ENCODE peak calls at places on chromosomes 5 and 9, in nine cellular contexts. K, L, Q, I, E, Y, R, H and A are unnamed samples.

GRCh38 chr9:133509179-133510083 is 15.3 kb downstream of the MYMK start:
- DNase-seq in K (no peak), L (peak), Q (no peak), I (peak), E (no peak), Y (peak), R (no peak), H (no peak), A (peak)

GRCh38 chr5:134647750-134648424 is 698 bp upstream of the SEC24A start:
- DNase-seq in K (no peak), L (peak), Q (peak), I (no peak), E (no peak), Y (no peak), R (peak), H (no peak), A (no peak)

GRCh38 chr5:178246736-178247135 is 14.1 kb upstream of the PHYKPL start:
- DNase-seq in K (no peak), L (no peak), Q (no peak), I (no peak), E (no peak), Y (no peak), R (no peak), H (no peak), A (no peak)

GRCh38 chr5:139108056-139108811 is 89.9 kb downstream of the SIL1 start:
- DNase-seq in K (no peak), L (no peak), Q (peak), I (no peak), E (no peak), Y (no peak), R (no peak), H (no peak), A (no peak)

GRCh38 chr5:73126381-73126780 is 6.0 kb downstream of the TMEM171 start:
- DNase-seq in K (no peak), L (no peak), Q (no peak), I (no peak), E (no peak), Y (no peak), R (no peak), H (no peak), A (no peak)

GRCh38 chr5:154366353-154366752 is 79.4 kb upstream of the SAP30L start:
- DNase-seq in K (no peak), L (no peak), Q (peak), I (no peak), E (no peak), Y (no peak), R (no peak), H (no peak), A (no peak)

GRCh38 chr5:61658592-61659008 is 326.5 kb downstream of the ZSWIM6 start:
- DNase-seq in K (peak), L (peak), Q (peak), I (peak), E (peak), Y (peak), R (peak), H (peak), A (peak)

GRCh38 chr9:97507585-97507984 is 6.1 kb downstream of the TMOD1 start:
- DNase-seq in K (no peak), L (no peak), Q (no peak), I (no peak), E (peak), Y (no peak), R (no peak), H (no peak), A (no peak)

GRCh38 chr5:88729476-88730182 is 153.4 kb downstream of the MEF2C start:
- DNase-seq in K (peak), L (peak), Q (peak), I (peak), E (peak), Y (peak), R (peak), H (peak), A (peak)

GRCh38 chr9:93120846-93121315 is 13.2 kb downstream of the NINJ1 start:
- DNase-seq in K (no peak), L (no peak), Q (no peak), I (peak), E (no peak), Y (peak), R (no peak), H (no peak), A (no peak)

GRCh38 chr9:130518198-130518597 is 61.2 kb upstream of the FUBP3 start:
- DNase-seq in K (no peak), L (no peak), Q (no peak), I (no peak), E (no peak), Y (no peak), R (no peak), H (no peak), A (no peak)

GRCh38 chr5:96350678-96351077 is 82.4 kb downstream of the PCSK1 start:
- DNase-seq in K (no peak), L (no peak), Q (no peak), I (no peak), E (no peak), Y (no peak), R (peak), H (no peak), A (no peak)

GRCh38 chr5:89827960-89828359 is 581.6 kb downstream of the CETN3 start:
- DNase-seq in K (no peak), L (no peak), Q (no peak), I (no peak), E (no peak), Y (no peak), R (no peak), H (no peak), A (no peak)

GRCh38 chr5:175847503-175847902 is 23.9 kb upstream of the CPLX2 start:
- DNase-seq in K (no peak), L (no peak), Q (peak), I (no peak), E (peak), Y (no peak), R (no peak), H (no peak), A (peak)
- TF ChIP-seq CTCF in K (peak), L (no peak), Q (peak), I (no peak), E (peak), Y (no peak), R (peak), H (peak), A (no peak)

GRCh38 chr9:126301985-126302603 is 24.5 kb upstream of the MVB12B start:
- DNase-seq in K (peak), L (peak), Q (peak), I (peak), E (peak), Y (peak), R (peak), H (no peak), A (peak)
- TF ChIP-seq CTCF in K (peak), L (peak), Q (peak), I (peak), E (peak), Y (peak), R (peak), H (peak), A (peak)

GRCh38 chr5:113660848-113661247 is 147.4 kb downstream of the YTHDC2 start:
- DNase-seq in K (no peak), L (no peak), Q (no peak), I (no peak), E (no peak), Y (no peak), R (no peak), H (no peak), A (no peak)

GRCh38 chr5:113663879-113664278 is 150.4 kb downstream of the YTHDC2 start:
- DNase-seq in K (peak), L (peak), Q (peak), I (peak), E (no peak), Y (peak), R (peak), H (no peak), A (peak)
- TF ChIP-seq CTCF in K (peak), L (no peak), Q (peak), I (peak), E (peak), Y (peak), R (peak), H (peak), A (peak)

GRCh38 chr5:174520420-174521396 is 203.7 kb upstream of the MSX2 start:
- DNase-seq in K (peak), L (peak), Q (peak), I (no peak), E (no peak), Y (peak), R (no peak), H (no peak), A (no peak)

GRCh38 chr5:174522641-174523260 is 201.6 kb upstream of the MSX2 start:
- DNase-seq in K (no peak), L (no peak), Q (no peak), I (no peak), E (no peak), Y (no peak), R (no peak), H (no peak), A (no peak)

GRCh38 chr5:174526177-174526576 is 198.2 kb upstream of the MSX2 start:
- DNase-seq in K (no peak), L (no peak), Q (no peak), I (no peak), E (no peak), Y (no peak), R (no peak), H (no peak), A (no peak)

GRCh38 chr5:174527936-174528557 is 196.3 kb upstream of the MSX2 start:
- DNase-seq in K (no peak), L (no peak), Q (peak), I (no peak), E (no peak), Y (no peak), R (no peak), H (no peak), A (no peak)

DNA sequence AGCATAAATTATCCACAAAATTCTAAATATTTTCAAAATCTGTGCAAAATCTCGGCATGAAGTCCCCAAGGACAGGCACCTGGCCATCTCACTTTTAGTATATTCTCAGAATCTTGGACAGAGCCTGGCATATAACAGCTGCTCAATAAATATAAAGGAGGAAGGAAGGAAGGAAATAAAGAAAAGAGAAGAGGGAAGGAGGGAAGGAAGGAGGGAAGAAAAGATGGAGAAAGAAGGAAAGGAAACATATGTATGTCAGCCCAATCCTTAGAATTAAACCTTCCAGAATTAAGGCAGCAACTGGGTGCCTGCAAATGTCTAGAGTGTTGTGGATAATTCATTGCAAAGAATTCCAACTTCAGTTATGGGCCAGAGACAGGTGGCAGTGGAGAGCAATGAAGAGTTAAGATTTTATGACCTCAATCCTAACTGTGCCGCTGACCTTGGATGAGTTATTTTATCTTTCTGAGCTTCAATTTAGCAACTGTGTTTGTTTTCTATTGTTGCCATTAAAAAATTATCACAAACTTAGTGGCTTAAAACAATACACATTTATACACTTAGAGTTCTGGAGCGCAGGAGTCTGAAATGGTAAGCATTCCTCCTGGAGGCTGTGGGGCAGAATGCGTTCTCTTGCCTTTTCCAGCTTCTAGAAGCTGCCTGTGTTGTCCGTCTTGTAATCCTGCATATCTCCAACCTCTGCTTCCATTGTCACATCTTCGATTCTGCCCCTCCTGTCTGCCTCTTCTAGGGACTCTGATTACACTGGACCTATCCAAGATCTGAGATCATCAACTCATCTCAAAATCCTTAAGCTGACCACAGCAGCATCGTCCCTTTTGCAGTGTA is 200.8 kb upstream of the MSX2 start:
- DNase-seq in K (no peak), L (no peak), Q (no peak), I (no peak), E (no peak), Y (no peak), R (no peak), H (no peak), A (no peak)
- TF ChIP-seq CTCF in K (peak), L (no peak), Q (peak), I (no peak), E (peak), Y (peak), R (no peak), H (no peak), A (no peak)

GRCh38 chr5:135991381-135991907 is 36.7 kb upstream of the LECT2 start:
- DNase-seq in K (no peak), L (no peak), Q (no peak), I (no peak), E (no peak), Y (no peak), R (no peak), H (no peak), A (no peak)

GRCh38 chr5:135990518-135991240 is 35.9 kb upstream of the LECT2 start:
- DNase-seq in K (no peak), L (no peak), Q (no peak), I (peak), E (no peak), Y (no peak), R (no peak), H (no peak), A (no peak)

GRCh38 chr5:135993248-135993893 is 35.4 kb upstream of the TGFBI start:
- DNase-seq in K (no peak), L (no peak), Q (peak), I (no peak), E (no peak), Y (no peak), R (no peak), H (no peak), A (no peak)

GRCh38 chr5:135986891-135987401 is 32.2 kb upstream of the LECT2 start:
- DNase-seq in K (no peak), L (no peak), Q (peak), I (no peak), E (no peak), Y (no peak), R (no peak), H (no peak), A (no peak)

DNA sequence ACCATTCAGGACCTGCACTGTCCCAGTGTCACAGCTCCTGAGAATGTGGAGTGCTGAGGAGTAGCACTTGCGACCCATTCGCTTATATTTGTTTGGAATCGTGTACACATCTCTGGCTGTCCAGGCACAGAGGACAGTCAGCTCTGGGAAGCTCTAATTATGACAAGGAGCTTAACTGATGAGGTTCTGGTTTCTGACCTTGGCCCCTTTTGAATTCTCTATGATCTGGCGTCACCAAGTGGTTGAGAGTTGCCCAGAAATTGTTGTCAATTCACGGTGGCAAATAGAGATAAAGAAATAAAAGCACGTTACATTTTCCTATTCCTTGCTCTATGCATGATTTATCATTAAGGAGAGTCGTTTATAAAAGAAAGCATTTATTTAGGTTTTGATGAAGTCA is 34.9 kb upstream of the LECT2 start:
- DNase-seq in K (no peak), L (no peak), Q (no peak), I (no peak), E (no peak), Y (no peak), R (no peak), H (no peak), A (no peak)
- TF ChIP-seq CTCF in K (no peak), L (no peak), Q (no peak), I (no peak), E (no peak), Y (no peak), R (no peak), H (no peak), A (no peak)